ENCODE peak calls at places on chromosomes 1 and 21, in eight cellular contexts. W is bronchial epithelial cell, L is small intestine, U is AG04450, M is PC-3, X is neural progenitor cell, Q is foreskin keratinocyte, R is BJ. I is an unnamed sample. For H3K27me3, the result is how much of the 10 kb centered on the place peaks cover.

GRCh38 chr1:202643397-202644218 is 66.6 kb downstream of the SYT2 start:
- DNase-seq in M (no peak), L (no peak), R (no peak), W (no peak), U (no peak), Q (no peak), X (peak), I (peak)

GRCh38 chr1:225845633-225846259 is 35.8 kb downstream of the EPHX1 start:
- DNase-seq in M (peak), X (peak), R (no peak), U (peak), L (peak), Q (peak), W (peak), I (peak)

GRCh38 chr1:111204211-111204883 is 3.9 kb upstream of the DENND2D start:
- DNase-seq in W (no peak), Q (no peak), M (no peak), L (peak), R (no peak), X (no peak), U (no peak), I (peak)

GRCh38 chr1:6497215-6497866 is 5.9 kb upstream of the PLEKHG5 start:
- DNase-seq in W (peak), Q (no peak), R (no peak), U (no peak), M (peak), L (no peak), X (peak), I (peak)

GRCh38 chr1:53316058-53316741 is 11.7 kb downstream of the LRP8 start:
- DNase-seq in R (no peak), L (peak), W (no peak), X (peak), U (no peak), Q (no peak), M (no peak), I (no peak)

GRCh38 chr1:183227963-183228649 is 42.0 kb downstream of the LAMC2 start:
- DNase-seq in L (peak), Q (no peak), M (peak), R (no peak), U (no peak), X (peak), W (no peak), I (peak)

GRCh38 chr1:63408331-63408730 is 40.9 kb downstream of the ALG6 start:
- DNase-seq in Q (no peak), L (no peak), R (no peak), X (no peak), U (peak), W (no peak), M (no peak), I (peak)

GRCh38 chr1:30191154-30191702 is 532.2 kb downstream of the MATN1 start:
- DNase-seq in W (peak), X (no peak), U (no peak), M (peak), Q (peak), L (peak), R (peak), I (peak)

GRCh38 chr1:181676269-181676668 is 193.0 kb downstream of the CACNA1E start:
- DNase-seq in X (peak), M (peak), L (peak), U (no peak), Q (peak), R (no peak), W (peak), I (peak)

GRCh38 chr1:217344712-217345111 is 286.2 kb downstream of the GPATCH2 start:
- DNase-seq in Q (no peak), M (no peak), R (no peak), L (no peak), U (no peak), X (no peak), W (no peak), I (no peak)

GRCh38 chr1:170758992-170759391 is 95.1 kb downstream of the PRRX1 start:
- DNase-seq in U (no peak), X (no peak), L (no peak), Q (no peak), M (no peak), R (no peak), W (no peak), I (no peak)

GRCh38 chr1:168687796-168688195 is 41.2 kb downstream of the DPT start:
- DNase-seq in X (peak), M (peak), Q (no peak), U (no peak), L (no peak), R (no peak), W (peak), I (no peak)

GRCh38 chr1:91404151-91405012 is at the start of gene HFM1:
- DNase-seq in W (peak), R (no peak), L (peak), Q (peak), M (no peak), U (no peak), X (peak), I (peak)

GRCh38 chr1:87674791-87675190 is 346.1 kb downstream of the LMO4 start:
- DNase-seq in W (no peak), L (no peak), M (no peak), U (no peak), R (no peak), X (no peak), Q (no peak), I (no peak)

GRCh38 chr1:159197767-159198557 is 6.7 kb upstream of the ACKR1 start:
- DNase-seq in Q (peak), X (peak), M (peak), W (peak), L (peak), U (peak), R (peak), I (peak)

GRCh38 chr1:209042413-209042812 is 541.1 kb upstream of the CAMK1G start:
- DNase-seq in U (no peak), R (no peak), Q (no peak), M (no peak), W (no peak), L (no peak), X (no peak), I (no peak)

GRCh38 chr1:234914606-234915290 is 213.9 kb downstream of the TOMM20 start:
- DNase-seq in M (no peak), U (no peak), R (no peak), Q (no peak), L (no peak), W (no peak), X (no peak), I (no peak)

GRCh38 chr1:108679586-108680213 is 12.4 kb upstream of the PRPF38B start:
- DNase-seq in L (no peak), M (no peak), Q (no peak), U (no peak), R (no peak), X (no peak), W (no peak), I (no peak)

GRCh38 chr1:2523891-2524609 is 2.3 kb downstream of the PANK4 start:
- DNase-seq in L (no peak), R (no peak), M (no peak), W (no peak), U (no peak), X (no peak), Q (no peak), I (no peak)

GRCh38 chr1:61379693-61380092 is 297.3 kb downstream of the NFIA start:
- DNase-seq in R (no peak), Q (no peak), U (no peak), L (no peak), M (no peak), X (no peak), W (no peak), I (no peak)

DNA sequence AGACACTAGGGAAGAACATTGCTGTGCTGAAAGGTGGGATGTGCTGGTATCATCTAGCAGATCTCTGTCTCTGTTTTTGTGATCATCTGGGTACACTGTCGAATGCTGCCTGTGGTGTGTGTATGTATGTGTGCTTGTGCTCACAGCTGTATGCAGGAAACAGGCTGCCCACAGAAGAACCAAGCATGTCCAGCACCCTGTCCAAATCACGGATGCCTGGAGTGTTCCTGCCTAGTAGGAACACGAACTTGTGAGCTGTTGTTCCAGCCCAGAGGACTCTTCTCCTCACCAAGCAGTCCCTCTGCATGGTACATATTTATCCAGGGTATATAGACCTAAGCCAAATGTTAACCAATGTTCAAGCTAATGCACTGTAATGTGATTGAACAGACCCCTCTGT is 1.6 kb downstream of the BRINP2 start:
- DNase-seq in U (no peak), X (no peak), M (no peak), W (no peak), R (no peak), L (no peak), Q (no peak), I (no peak)
- H3K27me3 ChIP-seq in U (under half), X (half or more), M (under half), W (under half), R (under half), L (under half), Q (half or more), I (half or more)

DNA sequence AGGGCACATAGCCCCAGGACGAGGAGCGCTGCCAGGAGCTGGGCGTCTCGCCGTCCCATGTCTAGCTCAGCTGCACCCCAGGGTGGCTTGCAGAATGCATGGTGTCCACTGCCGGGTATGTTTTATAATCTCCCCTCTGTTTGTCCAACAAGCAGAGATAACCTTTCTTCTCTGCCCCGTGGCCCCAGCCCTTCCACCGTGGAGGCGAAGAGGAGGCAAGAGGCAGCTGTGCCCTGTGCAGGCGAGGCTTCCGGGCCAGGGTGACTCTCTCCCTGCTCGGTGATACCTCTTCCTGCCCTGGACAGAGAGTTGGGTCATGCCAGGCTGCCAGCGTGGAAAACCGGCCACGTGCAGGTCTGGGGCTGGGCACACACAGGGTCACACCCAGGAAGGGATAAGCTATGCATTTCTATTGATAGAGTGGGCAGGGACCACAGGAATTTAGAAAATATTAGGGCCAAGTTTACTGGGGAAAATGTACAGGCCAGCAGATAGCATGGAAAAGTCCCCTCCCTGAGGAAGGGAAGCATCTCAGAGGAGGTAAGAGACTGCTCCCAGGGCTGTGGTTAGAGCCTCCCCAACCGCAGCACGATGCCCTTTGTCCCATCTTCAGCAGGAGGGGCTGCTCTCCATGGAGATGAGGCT is at the start of gene TFF2:
- DNase-seq in Q (no peak), M (peak), U (no peak), X (no peak), W (no peak), L (no peak), R (no peak), I (no peak)
- H3K27me3 ChIP-seq in Q (under half), M (under half), U (under half), X (under half), W (under half), L (under half), R (under half), I (under half)

GRCh38 chr1:74908131-74908530 is 175.2 kb downstream of the TYW3 start:
- DNase-seq in M (no peak), L (peak), Q (no peak), R (no peak), W (no peak), X (no peak), U (no peak), I (no peak)

GRCh38 chr1:74913978-74914377 is 181.0 kb downstream of the TYW3 start:
- DNase-seq in M (no peak), U (no peak), Q (no peak), X (no peak), W (no peak), L (no peak), R (no peak), I (no peak)

DNA sequence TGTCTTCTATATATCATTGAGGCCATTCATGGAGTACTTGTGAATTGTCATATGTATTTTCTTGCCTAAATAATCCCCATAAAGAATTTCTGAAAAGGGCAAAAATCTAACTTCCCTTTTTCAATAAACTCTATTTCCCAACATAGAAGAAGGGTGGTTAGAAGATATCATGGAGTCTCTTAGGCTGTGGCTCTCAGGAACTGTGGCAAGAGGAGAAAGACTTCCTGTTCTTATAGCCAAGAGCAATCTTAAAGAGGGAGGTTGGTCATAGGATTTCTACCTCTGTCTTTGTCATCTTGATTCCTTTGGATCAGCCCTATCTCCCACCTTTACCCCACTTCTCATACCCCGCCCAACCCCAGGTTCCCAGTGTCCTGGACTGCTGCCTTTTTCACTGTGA is 175.8 kb downstream of the TYW3 start:
- DNase-seq in W (no peak), M (no peak), L (no peak), U (no peak), X (no peak), R (no peak), Q (no peak), I (no peak)
- H3K27me3 ChIP-seq in W (under half), M (under half), L (under half), U (under half), X (under half), R (under half), Q (under half), I (under half)

GRCh38 chr1:173433927-173434326 is 43.2 kb upstream of the PRDX6 start:
- DNase-seq in Q (no peak), U (no peak), L (no peak), X (no peak), W (no peak), M (no peak), R (no peak), I (no peak)
- H3K27me3 ChIP-seq in Q (under half), U (under half), L (under half), X (under half), W (under half), M (under half), R (under half), I (under half)

DNA sequence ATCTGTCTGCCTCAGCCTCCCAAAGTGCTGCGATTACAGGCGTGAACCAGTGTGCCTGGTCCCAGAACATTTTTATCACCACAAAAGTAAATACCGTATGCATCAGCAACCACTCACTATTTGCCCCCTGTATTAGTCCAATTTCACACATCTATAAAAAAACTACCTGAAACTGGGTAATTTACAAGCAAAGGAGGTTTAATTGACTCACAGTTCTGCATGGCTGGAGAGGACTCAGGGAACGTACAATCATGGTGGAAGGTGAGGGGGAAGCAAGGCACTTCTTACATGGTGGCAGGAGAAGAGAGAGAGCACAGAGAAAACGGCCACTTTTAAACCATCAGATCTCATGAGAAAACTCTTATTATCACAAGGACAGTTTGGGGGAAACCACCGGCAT is 25.6 kb upstream of the CTH start:
- DNase-seq in X (no peak), M (peak), Q (no peak), U (no peak), R (no peak), L (no peak), W (no peak), I (no peak)
- H3K27me3 ChIP-seq in X (under half), M (under half), Q (under half), U (under half), R (under half), L (under half), W (under half), I (under half)

GRCh38 chr1:154776339-154776605 is 93.8 kb downstream of the KCNN3 start:
- DNase-seq in W (no peak), Q (no peak), R (no peak), X (no peak), U (no peak), L (no peak), M (no peak), I (no peak)
- H3K27me3 ChIP-seq in W (under half), Q (under half), R (under half), X (under half), U (under half), L (under half), M (under half), I (under half)